ENCODE peak calls at places on chromosome 11, in six cellular contexts. N is K562, J is right lobe of liver, M is thoracic aorta, W is mucosa of descending colon, C is HCT116. L is an unnamed sample. For H3K4me1, the result is how much of the 10 kb centered on the place peaks cover.

GRCh38 chr11:67397536-67397935 is 4.1 kb downstream of the PPP1CA start:
- DNase-seq in N (no peak), J (no peak), M (no peak), W (no peak), C (no peak), L (no peak)

GRCh38 chr11:1854949-1855885 is 2.3 kb downstream of the LSP1 start:
- DNase-seq in N (peak), J (no peak), M (no peak), W (no peak), C (no peak), L (no peak)

GRCh38 chr11:111975076-111975806 is 38.1 kb downstream of the DIXDC1 start:
- DNase-seq in N (peak), J (no peak), M (no peak), W (no peak), C (no peak), L (no peak)

GRCh38 chr11:61571869-61572268 is 9.0 kb downstream of the SYT7 start:
- DNase-seq in N (no peak), J (no peak), M (no peak), W (no peak), C (no peak), L (no peak)

GRCh38 chr11:90192869-90193582 is 29.8 kb downstream of the CHORDC1 start:
- DNase-seq in N (no peak), J (no peak), M (no peak), W (no peak), C (no peak), L (no peak)

GRCh38 chr11:115501895-115502589 is 2.2 kb downstream of the CADM1 start:
- DNase-seq in N (no peak), J (no peak), M (no peak), W (no peak), C (no peak), L (no peak)

GRCh38 chr11:47716692-47717091 is 1.5 kb upstream of the AGBL2 start:
- DNase-seq in N (no peak), J (no peak), M (no peak), W (no peak), C (no peak), L (no peak)

GRCh38 chr11:83257638-83258229 is 28.4 kb downstream of the CCDC90B start:
- DNase-seq in N (no peak), J (no peak), M (no peak), W (no peak), C (no peak), L (no peak)

GRCh38 chr11:37394236-37394870 is 796.3 kb upstream of the RAG2 start:
- DNase-seq in N (no peak), J (no peak), M (no peak), W (no peak), C (no peak), L (no peak)

GRCh38 chr11:28697920-28698827 is 590.0 kb downstream of the METTL15 start:
- DNase-seq in N (peak), J (no peak), M (no peak), W (peak), C (peak), L (peak)

GRCh38 chr11:104095791-104096190 is 59.4 kb downstream of the DDI1 start:
- DNase-seq in N (no peak), J (no peak), M (no peak), W (no peak), C (no peak), L (no peak)

DNA sequence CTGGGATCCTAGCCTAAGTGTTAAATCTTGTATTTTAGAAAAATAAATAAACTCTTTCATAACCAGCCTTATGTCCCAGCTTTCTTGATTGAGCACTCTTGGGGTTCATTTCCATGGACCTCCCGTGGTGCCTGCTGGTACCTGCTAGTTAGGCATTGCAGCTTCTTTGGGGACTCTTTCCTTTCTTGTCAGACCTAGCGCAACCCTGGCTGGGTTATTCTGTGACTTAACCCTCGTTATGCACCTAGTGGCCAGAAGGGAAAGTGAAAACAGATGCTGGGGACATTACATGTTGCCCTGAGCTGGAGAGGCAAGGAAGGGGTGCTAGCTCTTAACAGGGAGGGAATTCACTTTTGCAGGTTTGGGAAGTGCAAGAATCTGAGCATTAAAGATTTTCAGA is 46.8 kb downstream of the APIP start:
- DNase-seq in N (peak), J (no peak), M (no peak), W (no peak), C (no peak), L (no peak)
- TF ChIP-seq CTCF in N (peak), J (no peak), M (no peak), W (no peak), C (peak), L (no peak)

GRCh38 chr11:46295312-46295995 is 18.0 kb downstream of the CREB3L1 start:
- DNase-seq in N (peak), J (no peak), M (no peak), W (peak), C (no peak), L (peak)
- H3K4me1 ChIP-seq in N (half or more), J (under half), M (under half), W (under half), C (under half), L (under half)

GRCh38 chr11:64723117-64723906 is at the start of gene NRXN2:
- DNase-seq in N (peak), J (peak), M (peak), W (peak), C (peak), L (peak)
- TF ChIP-seq CTCF in N (peak), J (peak), M (peak), W (peak), C (peak), L (peak)

GRCh38 chr11:116808262-116809175 is 14.6 kb downstream of the APOA4 start:
- DNase-seq in N (no peak), J (peak), M (no peak), W (peak), C (no peak), L (peak)
- H3K4me1 ChIP-seq in N (under half), J (under half), M (under half), W (under half), C (under half), L (under half)

GRCh38 chr11:107598225-107599139 is 7.5 kb downstream of the ELMOD1 start:
- DNase-seq in N (no peak), J (peak), M (no peak), W (no peak), C (peak), L (peak)
- TF ChIP-seq CTCF in N (peak), J (peak), M (no peak), W (no peak), C (peak), L (peak)

GRCh38 chr11:69446108-69446507 is 35.4 kb upstream of the LINC01488 start:
- DNase-seq in N (no peak), J (peak), M (no peak), W (no peak), C (no peak), L (no peak)
- H3K4me1 ChIP-seq in N (half or more), J (under half), M (under half), W (under half), C (under half), L (half or more)

DNA sequence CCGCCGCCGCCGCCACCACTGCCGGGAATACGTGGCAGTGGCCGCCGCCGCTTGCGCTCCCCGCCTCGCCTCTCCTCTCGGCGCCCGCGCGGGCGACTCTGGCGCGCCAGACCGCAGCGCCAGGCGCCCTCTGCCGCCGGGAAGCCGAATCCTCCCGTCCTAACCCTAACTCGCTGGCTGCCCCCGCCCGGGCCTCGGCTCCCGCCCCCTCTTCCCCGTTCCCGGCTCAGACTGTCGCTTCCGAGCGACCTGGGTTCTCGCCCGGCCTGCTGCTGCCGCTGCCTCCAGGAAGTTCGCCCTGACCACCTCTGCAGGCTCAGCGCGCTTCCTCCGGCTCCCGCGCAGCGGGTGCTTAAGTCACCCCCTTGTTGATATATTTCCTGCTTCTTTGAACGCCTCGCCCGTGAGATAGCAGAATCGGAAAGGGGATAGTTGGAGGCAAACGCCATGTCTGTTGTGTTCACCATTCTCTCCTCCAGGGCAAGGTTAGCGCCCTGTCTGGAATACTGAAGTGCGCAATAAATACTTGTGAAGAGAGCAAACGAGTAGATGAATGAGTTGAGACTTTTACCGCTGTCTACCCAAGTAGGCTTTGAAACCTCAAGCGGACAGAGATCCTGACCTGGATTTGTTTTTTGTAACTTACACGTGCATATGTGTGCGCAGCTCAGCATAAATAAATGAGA is at the start of gene SMCO4:
- DNase-seq in N (peak), J (peak), M (no peak), W (peak), C (peak), L (peak)
- TF ChIP-seq CTCF in N (peak), J (peak), M (peak), W (peak), C (peak), L (peak)

GRCh38 chr11:118622376-118623290 is 15.2 kb downstream of the PHLDB1 start:
- DNase-seq in N (no peak), J (no peak), M (no peak), W (no peak), C (peak), L (peak)
- H3K4me1 ChIP-seq in N (under half), J (under half), M (under half), W (under half), C (half or more), L (half or more)

L was measured in upper lobe of right lung.